ENCODE peak calls at places on chromosomes 12 and 14, in seven cellular contexts. Z is NB4; J is activated CD4-positive, alpha-beta T cell treated with anti-CD3 and anti-CD28 coated beads, Interleukin-2, amount 50 U/mL, for 1 hour; F is body of pancreas; H is omental fat pad; K is stimulated activated CD8-positive, alpha-beta memory T cell treated with anti-CD3 and anti-CD28 coated beads, Interleukin-2, amount 100 ng/mL, for 1 hour; L is stimulated activated CD4-positive, alpha-beta T cell treated with anti-CD3 and anti-CD28 coated beads, Interleukin-15, amount 100 ng/mL, for 48 hours. S is an unnamed sample.

GRCh38 chr14:33768458-33768830 is 182.4 kb downstream of the EGLN3 start:
- DNase-seq in Z (no peak), J (no peak), F (no peak), H (no peak), K (no peak), L (no peak), S (no peak)

GRCh38 chr14:59332727-59333126 is 132.5 kb downstream of the GPR135 start:
- DNase-seq in Z (no peak), J (no peak), F (no peak), H (no peak), K (no peak), L (no peak), S (no peak)

GRCh38 chr12:107518868-107519267 is 166.7 kb upstream of the PWP1 start:
- DNase-seq in Z (no peak), J (no peak), F (no peak), H (no peak), K (no peak), L (no peak), S (no peak)

GRCh38 chr14:61533513-61534255 is 161.6 kb upstream of the HIF1A start:
- DNase-seq in Z (peak), J (no peak), F (no peak), H (no peak), K (no peak), L (no peak), S (no peak)

GRCh38 chr14:42163136-42163535 is 556.5 kb downstream of the LRFN5 start:
- DNase-seq in Z (no peak), J (no peak), F (no peak), H (no peak), K (no peak), L (no peak), S (no peak)

GRCh38 chr14:56002876-56003625 is 115.2 kb upstream of the PELI2 start:
- DNase-seq in Z (no peak), J (peak), F (no peak), H (no peak), K (no peak), L (peak), S (no peak)

GRCh38 chr14:105065280-105066228 is at the start of gene GPR132:
- DNase-seq in Z (peak), J (peak), F (no peak), H (no peak), K (peak), L (peak), S (no peak)

GRCh38 chr14:99728981-99729451 is 44.9 kb downstream of the CYP46A1 start:
- DNase-seq in Z (no peak), J (no peak), F (no peak), H (peak), K (no peak), L (no peak), S (peak)

GRCh38 chr12:104199964-104200363 is 15.6 kb upstream of the TXNRD1 start:
- DNase-seq in Z (no peak), J (no peak), F (no peak), H (no peak), K (no peak), L (no peak), S (no peak)

GRCh38 chr12:56220611-56221232 is 1.0 kb downstream of the RNF41 start:
- DNase-seq in Z (peak), J (no peak), F (no peak), H (no peak), K (no peak), L (no peak), S (no peak)

GRCh38 chr12:123958462-123958861 is 14.2 kb downstream of the CCDC92 start:
- DNase-seq in Z (no peak), J (no peak), F (no peak), H (no peak), K (no peak), L (no peak), S (no peak)

GRCh38 chr14:94728950-94729349 is 41.0 kb downstream of the GSC start:
- DNase-seq in Z (no peak), J (no peak), F (no peak), H (no peak), K (no peak), L (no peak), S (no peak)

GRCh38 chr12:57476162-57476992 is 3.3 kb downstream of the ARHGAP9 start:
- DNase-seq in Z (peak), J (peak), F (no peak), H (no peak), K (no peak), L (peak), S (no peak)

GRCh38 chr12:40055227-40055579 is 50.7 kb downstream of the SLC2A13 start:
- DNase-seq in Z (no peak), J (no peak), F (no peak), H (no peak), K (no peak), L (no peak), S (no peak)

GRCh38 chr12:116591608-116592115 is 32.5 kb downstream of the MAP1LC3B2 start:
- DNase-seq in Z (peak), J (no peak), F (peak), H (no peak), K (no peak), L (no peak), S (no peak)

GRCh38 chr12:91171475-91171874 is 11.1 kb downstream of the DCN start:
- DNase-seq in Z (no peak), J (no peak), F (no peak), H (no peak), K (no peak), L (no peak), S (no peak)